ENCODE peak calls at places on chromosome 10, in nine cellular contexts. N is fibroblast of the aortic adventitia, P is tibial artery, E is body of pancreas, Q is foreskin fibroblast, Y is Caco-2, F is PC-9, C is suprapubic skin, A is testis. H is an unnamed sample.

GRCh38 chr10:74000892-74001669 is 3.2 kb downstream of the VCL start:
- DNase-seq in Q (no peak), N (no peak), E (no peak), A (no peak), P (no peak), C (no peak), Y (no peak), F (no peak), H (no peak)

GRCh38 chr10:54722075-54722474 is 79.0 kb downstream of the PCDH15 start:
- DNase-seq in N (no peak), F (no peak), C (no peak), A (no peak), Q (no peak), P (no peak), E (no peak), Y (no peak), H (no peak)

GRCh38 chr10:48542471-48543210 is 62.2 kb downstream of the ARHGAP22 start:
- DNase-seq in F (no peak), Y (no peak), E (no peak), N (no peak), Q (no peak), A (peak; percentile 9), C (no peak), P (no peak), H (no peak)

GRCh38 chr10:121405096-121405495 is 193.1 kb downstream of the FGFR2 start:
- DNase-seq in P (no peak), Y (no peak), Q (no peak), C (no peak), E (peak; percentile 42), N (no peak), A (peak; percentile 78), F (no peak), H (no peak)

GRCh38 chr10:69974551-69975155 is 78.0 kb upstream of the MACROH2A2 start:
- DNase-seq in A (no peak), N (peak; percentile 83), Y (no peak), C (no peak), F (no peak), P (no peak), E (no peak), Q (peak; percentile 95), H (no peak)

GRCh38 chr10:101829561-101830315 is 11.5 kb upstream of the OGA start:
- DNase-seq in N (no peak), E (peak; percentile 70), A (peak; percentile 77), P (no peak), Y (peak; percentile 31), F (no peak), C (peak; percentile 82), Q (peak; percentile 71), H (no peak)

GRCh38 chr10:118835682-118836326 is 81.0 kb upstream of the CACUL1 start:
- DNase-seq in F (peak; percentile 90), N (no peak), Y (no peak), C (no peak), E (peak; percentile 74), Q (no peak), A (no peak), P (no peak), H (peak; percentile 5)

GRCh38 chr10:122347162-122347561 is 27.3 kb upstream of the PLEKHA1 start:
- DNase-seq in C (no peak), Y (no peak), P (no peak), E (no peak), Q (no peak), N (no peak), F (no peak), A (no peak), H (no peak)

GRCh38 chr10:107418411-107418810 is 253.9 kb upstream of the SORCS1 start:
- DNase-seq in Y (no peak), P (no peak), E (no peak), C (no peak), A (no peak), Q (no peak), F (no peak), N (no peak), H (no peak)

GRCh38 chr10:3090388-3090787 is 23.0 kb downstream of the PFKP start:
- DNase-seq in P (peak; percentile 60), A (no peak), F (no peak), C (no peak), E (no peak), Q (no peak), Y (no peak), N (no peak), H (no peak)

GRCh38 chr10:15472431-15473400 is 101.6 kb upstream of the FAM171A1 start:
- DNase-seq in A (no peak), C (no peak), E (no peak), F (no peak), Q (peak; percentile 34), Y (no peak), P (no peak), N (peak; percentile 93), H (peak; percentile 96)

GRCh38 chr10:126524526-126524925 is 136.2 kb upstream of the ADAM12 start:
- DNase-seq in A (no peak), E (no peak), F (no peak), C (no peak), P (no peak), Q (no peak), N (no peak), Y (no peak), H (no peak)

GRCh38 chr10:88090568-88091214 is 227.3 kb downstream of the PTEN start:
- DNase-seq in N (no peak), A (no peak), E (no peak), C (no peak), P (no peak), Q (no peak), F (no peak), Y (no peak), H (no peak)

GRCh38 chr10:69731184-69731583 is 70.5 kb upstream of the COL13A1 start:
- DNase-seq in P (peak; percentile 91), E (no peak), A (no peak), Y (no peak), N (peak; percentile 71), Q (peak; percentile 73), C (no peak), F (no peak), H (peak; percentile 73)

GRCh38 chr10:62381385-62382102 is 7.4 kb downstream of the ZNF365 start:
- DNase-seq in A (no peak), F (no peak), Q (no peak), C (no peak), Y (no peak), N (no peak), P (no peak), E (no peak), H (no peak)

GRCh38 chr10:108358912-108359311 is 1194.4 kb upstream of the SORCS1 start:
- DNase-seq in C (no peak), P (no peak), Q (peak; percentile 95), N (peak; percentile 93), A (no peak), E (no peak), Y (no peak), F (peak; percentile 56), H (peak; percentile 78)

GRCh38 chr10:61903991-61904350 is 2.5 kb downstream of the ARID5B start:
- DNase-seq in N (no peak), F (peak; percentile 58), A (no peak), P (no peak), Q (no peak), C (no peak), Y (no peak), E (no peak), H (no peak)

GRCh38 chr10:91312031-91312733 is 91.7 kb downstream of the PCGF5 start:
- DNase-seq in A (no peak), C (no peak), N (peak; percentile 40), Y (no peak), E (no peak), Q (peak; percentile 60), P (no peak), F (no peak), H (no peak)

GRCh38 chr10:482036-482435 is 207.4 kb downstream of the DIP2C start:
- DNase-seq in Y (no peak), A (no peak), P (peak; percentile 29), E (no peak), C (no peak), N (no peak), Q (no peak), F (no peak), H (no peak)

GRCh38 chr10:17888189-17888588 is 63.5 kb upstream of the SLC39A12 start:
- DNase-seq in C (no peak), A (no peak), N (no peak), F (no peak), Q (no peak), E (no peak), Y (no peak), P (no peak), H (no peak)

GRCh38 chr10:11638055-11638698 is 26.7 kb upstream of the USP6NL start:
- DNase-seq in N (no peak), P (no peak), Y (no peak), E (no peak), C (no peak), A (no peak), F (no peak), Q (no peak), H (no peak)

GRCh38 chr10:98340946-98341345 is 73.0 kb upstream of the LOXL4 start:
- DNase-seq in A (no peak), E (no peak), P (no peak), C (no peak), F (no peak), Y (no peak), N (peak; percentile 67), Q (peak; percentile 56), H (no peak)
- TF ChIP-seq CTCF in A (no peak), E (no peak), P (no peak), C (no peak), F (no peak), Y (no peak), N (peak; percentile 28), Q (no peak), H (peak; percentile 13)

GRCh38 chr10:35127289-35127891 is 744 bp downstream of the CREM start:
- DNase-seq in C (peak; percentile 84), N (peak; percentile 64), F (no peak), P (peak; percentile 83), E (peak; percentile 64), Y (peak; percentile 68), Q (peak; percentile 87), A (peak; percentile 56), H (no peak)
- H3K4me3 ChIP-seq in C (peak overlapping the region; percentile 96), N (peak overlapping the region; percentile 82), F (peak overlapping the region; percentile 90), P (peak overlapping the region; percentile 68), E (peak overlapping the region; percentile 19), Y (peak overlapping the region; percentile 87), Q (peak overlapping the region; percentile 93), A (peak overlapping the region; percentile 91), H (peak overlapping the region; percentile 77)

GRCh38 chr10:77911535-77912123 is 14.9 kb downstream of the DLG5 start:
- DNase-seq in Y (no peak), F (peak; percentile 91), A (no peak), N (no peak), C (no peak), Q (peak; percentile 46), E (no peak), P (no peak), H (no peak)
- TF ChIP-seq CTCF in Y (no peak), F (no peak), A (no peak), N (no peak), C (no peak), Q (no peak), E (no peak), P (no peak), H (no peak)

DNA sequence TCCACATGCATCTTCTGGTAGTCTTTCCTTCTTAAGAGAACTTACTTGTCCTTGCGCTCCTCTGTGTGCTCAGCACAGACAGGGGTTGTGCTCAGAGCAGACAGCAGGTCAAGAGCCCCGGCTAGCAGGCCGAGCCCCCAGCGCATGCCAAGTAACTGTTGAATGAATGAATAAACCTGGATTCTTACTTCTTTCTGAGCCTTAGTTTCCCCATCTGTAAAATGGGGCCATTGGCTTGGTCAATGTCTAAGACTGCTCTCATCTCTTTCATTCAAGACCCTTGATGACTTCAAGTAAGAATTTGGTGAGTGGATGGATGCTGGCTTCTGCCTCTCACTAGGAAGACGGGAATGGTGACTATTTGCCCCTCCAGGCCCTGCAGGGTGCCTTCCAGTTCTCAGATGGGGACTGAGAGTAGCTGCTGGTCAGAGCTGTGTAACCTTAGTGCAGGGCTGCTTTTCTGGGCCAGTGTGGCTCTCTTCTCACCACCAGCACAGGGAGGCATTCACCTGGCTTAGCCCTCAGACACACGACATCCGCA is 78.1 kb downstream of the CDH23 start:
- DNase-seq in P (no peak), N (no peak), F (no peak), C (no peak), Y (no peak), A (no peak), Q (no peak), E (no peak), H (no peak)
- H3K4me3 ChIP-seq in P (no peak overlapping the region), N (no peak overlapping the region), F (no peak overlapping the region), C (no peak overlapping the region), Y (no peak overlapping the region), A (no peak overlapping the region), Q (no peak overlapping the region), E (no peak overlapping the region), H (no peak overlapping the region)